ENCODE peak calls at places on chromosomes 2 and 18, in four cellular contexts. R is GM12891, B is K562, A is GM12878. L is an unnamed sample.
A peak's percentile ranks its signal among the peaks of the same experiment; 100 is the strongest.

GRCh38 chr2:238895361-238895882 is 47.5 kb downstream of the TWIST2 start:
- DNase-seq in R (no peak), B (no peak), A (no peak), L (no peak)

GRCh38 chr2:240983361-240983995 is 14.9 kb upstream of the SNED1 start:
- DNase-seq in R (peak; percentile 81), B (peak; percentile 35), A (no peak), L (no peak)

GRCh38 chr2:121076885-121077549 is 208.0 kb downstream of the TFCP2L1 start:
- DNase-seq in R (peak; percentile 63), B (peak; percentile 86), A (no peak), L (peak; percentile 39)

GRCh38 chr2:189492451-189492850 is 51.2 kb downstream of the WDR75 start:
- DNase-seq in R (no peak), B (no peak), A (no peak), L (no peak)

GRCh38 chr18:31719363-31720006 is 35.1 kb upstream of the B4GALT6 start:
- DNase-seq in R (no peak), B (no peak), A (no peak), L (no peak)

GRCh38 chr2:12432985-12433640 is 283.6 kb upstream of the TRIB2 start:
- DNase-seq in R (no peak), B (no peak), A (no peak), L (no peak)

GRCh38 chr2:59383473-59383872 is 1142.3 kb upstream of the FANCL start:
- DNase-seq in R (no peak), B (no peak), A (no peak), L (no peak)

GRCh38 chr2:207073791-207074678 is 91.7 kb downstream of the KLF7 start:
- DNase-seq in R (no peak), B (no peak), A (no peak), L (peak; percentile 8)

GRCh38 chr18:9105420-9105819 is 2.9 kb downstream of the NDUFV2 start:
- DNase-seq in R (no peak), B (no peak), A (no peak), L (no peak)

GRCh38 chr2:181685150-181685688 is 4.9 kb upstream of the NEUROD1 start:
- DNase-seq in R (no peak), B (no peak), A (no peak), L (no peak)

GRCh38 chr2:240179941-240180666 is 39.6 kb upstream of the OTOS start:
- DNase-seq in R (no peak), B (no peak), A (no peak), L (no peak)

GRCh38 chr2:54903736-54904554 is 146.3 kb downstream of the RTN4 start:
- DNase-seq in R (no peak), B (peak; percentile 27), A (no peak), L (peak; percentile 54)

GRCh38 chr18:54689319-54689718 is 98.3 kb downstream of the DYNAP start:
- DNase-seq in R (no peak), B (no peak), A (no peak), L (no peak)

GRCh38 chr18:54679318-54680149 is 88.5 kb downstream of the DYNAP start:
- DNase-seq in R (no peak), B (peak; percentile 61), A (peak; percentile 9), L (no peak)

GRCh38 chr18:54690198-54690597 is 99.2 kb downstream of the DYNAP start:
- DNase-seq in R (no peak), B (no peak), A (no peak), L (no peak)

GRCh38 chr18:54684786-54685185 is 93.7 kb downstream of the DYNAP start:
- DNase-seq in R (no peak), B (peak; percentile 19), A (no peak), L (no peak)
- TF ChIP-seq SPI1 in R (no peak), B (no peak), A (no peak), L (no peak)

DNA sequence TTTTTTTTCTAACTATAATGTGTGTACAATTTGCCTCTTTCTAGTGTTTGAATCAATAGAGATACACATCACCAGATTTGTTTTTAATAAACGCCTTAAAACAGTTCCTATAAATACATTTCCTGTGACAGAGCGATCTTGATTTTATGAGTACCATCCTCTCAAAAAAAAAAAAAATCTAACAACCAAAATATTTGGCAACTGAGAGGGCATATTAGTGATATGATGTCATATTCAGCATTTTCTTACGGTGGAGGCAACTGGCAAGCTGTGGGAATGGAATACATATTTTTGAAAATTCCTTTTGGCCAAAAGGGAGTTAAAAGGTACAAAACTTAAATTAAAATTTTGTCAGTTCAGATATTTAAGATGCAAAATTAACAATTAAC is 268.5 kb downstream of the TCF4 start:
- DNase-seq in R (no peak), B (no peak), A (no peak), L (no peak)
- TF ChIP-seq POLR2AphosphoS5 in R (no peak), B (no peak), A (no peak), L (no peak)

GRCh38 chr2:229855116-229855515 is 66.7 kb downstream of the TRIP12 start:
- DNase-seq in R (no peak), B (no peak), A (no peak), L (no peak)

GRCh38 chr2:229860334-229860733 is 61.5 kb downstream of the TRIP12 start:
- DNase-seq in R (no peak), B (no peak), A (no peak), L (no peak)

GRCh38 chr2:229858351-229858750 is 63.5 kb downstream of the TRIP12 start:
- DNase-seq in R (no peak), B (no peak), A (no peak), L (no peak)

GRCh38 chr2:229856416-229856815 is 65.4 kb downstream of the TRIP12 start:
- DNase-seq in R (peak; percentile 20), B (peak; percentile 5), A (no peak), L (no peak)

GRCh38 chr2:229857634-229858033 is 64.2 kb downstream of the TRIP12 start:
- DNase-seq in R (no peak), B (no peak), A (no peak), L (no peak)
- TF ChIP-seq SPI1 in R (no peak), B (no peak), A (no peak), L (no peak)

GRCh38 chr2:64275174-64275466 is 130.9 kb upstream of the PELI1 start:
- DNase-seq in R (no peak), B (no peak), A (no peak), L (no peak)

GRCh38 chr2:64274399-64275173 is 130.4 kb upstream of the PELI1 start:
- DNase-seq in R (no peak), B (no peak), A (no peak), L (no peak)

GRCh38 chr2:64276417-64277095 is 132.3 kb upstream of the PELI1 start:
- DNase-seq in R (no peak), B (no peak), A (no peak), L (no peak)

GRCh38 chr2:64277101-64277849 is 133.1 kb upstream of the PELI1 start:
- DNase-seq in R (no peak), B (no peak), A (no peak), L (no peak)

GRCh38 chr2:64273524-64274398 is 129.5 kb upstream of the PELI1 start:
- DNase-seq in R (no peak), B (no peak), A (no peak), L (peak; percentile 89)
- TF ChIP-seq POLR2AphosphoS5 in R (no peak), B (no peak), A (no peak), L (no peak)

GRCh38 chr2:96536445-96537065 is at the start of gene ARID5A:
- DNase-seq in R (peak; percentile 87), B (peak; percentile 94), A (peak; percentile 44), L (peak; percentile 69)
- TF ChIP-seq SPI1 in R (no peak), B (no peak), A (no peak), L (no peak)

GRCh38 chr18:48918660-48919415 is 31.9 kb downstream of the SMAD7 start:
- DNase-seq in R (no peak), B (no peak), A (no peak), L (no peak)

GRCh38 chr18:48915621-48916425 is 34.9 kb downstream of the SMAD7 start:
- DNase-seq in R (no peak), B (no peak), A (no peak), L (no peak)

GRCh38 chr18:48919547-48919946 is 31.2 kb downstream of the SMAD7 start:
- DNase-seq in R (no peak), B (no peak), A (no peak), L (no peak)

GRCh38 chr18:48917579-48918101 is 33.1 kb downstream of the SMAD7 start:
- DNase-seq in R (no peak), B (no peak), A (no peak), L (peak; percentile 77)

GRCh38 chr18:48918156-48918555 is 32.6 kb downstream of the SMAD7 start:
- DNase-seq in R (no peak), B (no peak), A (no peak), L (no peak)
- TF ChIP-seq POLR2AphosphoS5 in R (no peak), B (no peak), A (no peak), L (no peak)

L was measured in HL-60.